ENCODE peak calls at places on chromosome 15, in seven cellular contexts. One of them, this sample, is unnamed.

GRCh38 chr15:36784098-36784670 is 204.8 kb downstream of the CDIN1 start:
- DNase-seq in H1: no peak
- DNase-seq in HCT116: no peak
- DNase-seq in GM12878: no peak
- DNase-seq in HepG2: no peak
- DNase-seq in K562: no peak
- DNase-seq in SK-N-SH: no peak
- DNase-seq in this sample: no peak

GRCh38 chr15:79952329-79952728 is 18.7 kb downstream of the BCL2A1 start:
- DNase-seq in H1: no peak
- DNase-seq in HCT116: no peak
- DNase-seq in GM12878: no peak
- DNase-seq in HepG2: no peak
- DNase-seq in K562: no peak
- DNase-seq in SK-N-SH: no peak
- DNase-seq in this sample: no peak

GRCh38 chr15:77187751-77188464 is 117.0 kb upstream of the TSPAN3 start:
- DNase-seq in H1: no peak
- DNase-seq in HCT116: no peak
- DNase-seq in GM12878: peak
- DNase-seq in HepG2: no peak
- DNase-seq in K562: no peak
- DNase-seq in SK-N-SH: no peak
- DNase-seq in this sample: no peak

GRCh38 chr15:60093273-60094067 is 89.4 kb downstream of the FOXB1 start:
- DNase-seq in H1: no peak
- DNase-seq in HCT116: no peak
- DNase-seq in GM12878: no peak
- DNase-seq in HepG2: peak
- DNase-seq in K562: no peak
- DNase-seq in SK-N-SH: no peak
- DNase-seq in this sample: no peak

GRCh38 chr15:58165661-58166060 is 27.5 kb downstream of the AQP9 start:
- DNase-seq in H1: no peak
- DNase-seq in HCT116: no peak
- DNase-seq in GM12878: no peak
- DNase-seq in HepG2: peak
- DNase-seq in K562: no peak
- DNase-seq in SK-N-SH: no peak
- DNase-seq in this sample: no peak

GRCh38 chr15:94383706-94384105 is 152.3 kb downstream of the MCTP2 start:
- DNase-seq in H1: no peak
- DNase-seq in HCT116: no peak
- DNase-seq in GM12878: no peak
- DNase-seq in HepG2: no peak
- DNase-seq in K562: no peak
- DNase-seq in SK-N-SH: no peak
- DNase-seq in this sample: no peak

GRCh38 chr15:75200391-75200764 is 1.3 kb upstream of the C15orf39 start:
- DNase-seq in H1: peak
- DNase-seq in HCT116: no peak
- DNase-seq in GM12878: no peak
- DNase-seq in HepG2: no peak
- DNase-seq in K562: no peak
- DNase-seq in SK-N-SH: no peak
- DNase-seq in this sample: no peak

GRCh38 chr15:97521894-97522293 is 438.6 kb upstream of the ARRDC4 start:
- DNase-seq in H1: no peak
- DNase-seq in HCT116: no peak
- DNase-seq in GM12878: no peak
- DNase-seq in HepG2: no peak
- DNase-seq in K562: no peak
- DNase-seq in SK-N-SH: no peak
- DNase-seq in this sample: peak

GRCh38 chr15:65611888-65612615 is 1.1 kb upstream of the INTS14 start:
- DNase-seq in H1: no peak
- DNase-seq in HCT116: no peak
- DNase-seq in GM12878: no peak
- DNase-seq in HepG2: peak
- DNase-seq in K562: no peak
- DNase-seq in SK-N-SH: no peak
- DNase-seq in this sample: no peak

GRCh38 chr15:51842852-51843737 is 13.6 kb downstream of the TMOD3 start:
- DNase-seq in H1: no peak
- DNase-seq in HCT116: peak
- DNase-seq in GM12878: no peak
- DNase-seq in HepG2: peak
- DNase-seq in K562: no peak
- DNase-seq in SK-N-SH: no peak
- DNase-seq in this sample: no peak

GRCh38 chr15:71599404-71600225 is 210.7 kb upstream of the NR2E3 start:
- DNase-seq in H1: no peak
- DNase-seq in HCT116: no peak
- DNase-seq in GM12878: no peak
- DNase-seq in HepG2: no peak
- DNase-seq in K562: no peak
- DNase-seq in SK-N-SH: no peak
- DNase-seq in this sample: no peak

GRCh38 chr15:74610302-74610951 is 5.2 kb upstream of the CLK3 start:
- DNase-seq in H1: no peak
- DNase-seq in HCT116: no peak
- DNase-seq in GM12878: no peak
- DNase-seq in HepG2: no peak
- DNase-seq in K562: peak
- DNase-seq in SK-N-SH: peak
- DNase-seq in this sample: no peak

GRCh38 chr15:43143203-43143941 is 10.0 kb downstream of the TMEM62 start:
- DNase-seq in H1: no peak
- DNase-seq in HCT116: no peak
- DNase-seq in GM12878: no peak
- DNase-seq in HepG2: no peak
- DNase-seq in K562: no peak
- DNase-seq in SK-N-SH: no peak
- DNase-seq in this sample: peak

DNA sequence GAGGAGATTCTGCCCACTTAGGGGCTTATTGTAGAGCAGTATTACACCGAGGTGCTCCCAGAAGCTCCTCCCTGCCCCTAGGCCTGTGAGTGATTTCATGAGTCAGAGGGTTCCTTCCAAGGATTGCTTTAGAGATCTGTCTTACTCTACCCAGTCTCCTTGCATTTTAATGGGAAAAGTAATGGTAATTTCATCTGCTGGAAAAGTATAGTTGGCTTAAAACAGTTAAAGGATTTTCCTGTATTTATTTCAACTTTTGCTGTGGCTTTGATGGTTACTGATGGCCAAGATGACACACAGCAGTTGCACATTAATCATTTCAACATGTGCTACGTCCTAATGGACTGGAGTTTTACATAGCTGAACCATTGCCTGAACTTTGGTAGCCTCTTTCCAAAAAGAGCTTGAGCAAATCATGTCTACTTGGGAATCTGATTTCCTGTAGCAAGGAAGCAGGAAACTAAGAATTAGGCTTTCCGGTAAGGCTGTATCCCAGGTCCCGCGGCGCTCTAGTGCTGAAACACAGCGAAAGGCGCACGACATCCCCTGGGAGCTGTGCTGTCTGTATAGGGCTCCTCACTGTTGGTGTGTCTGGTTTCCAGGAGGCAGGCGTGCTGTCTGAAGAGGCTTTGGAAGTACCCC is 9.2 kb upstream of the PGPEP1L start:
- DNase-seq in H1: peak
- DNase-seq in HCT116: no peak
- DNase-seq in GM12878: no peak
- DNase-seq in HepG2: no peak
- DNase-seq in K562: no peak
- DNase-seq in SK-N-SH: peak
- DNase-seq in this sample: no peak
- TF ChIP-seq JUND in H1: no peak
- TF ChIP-seq JUND in HCT116: no peak
- TF ChIP-seq JUND in GM12878: no peak
- TF ChIP-seq JUND in HepG2: no peak
- TF ChIP-seq JUND in K562: no peak
- TF ChIP-seq JUND in SK-N-SH: no peak
- TF ChIP-seq JUND in this sample: no peak

GRCh38 chr15:33242165-33242564 is 47.7 kb upstream of the FMN1 start:
- DNase-seq in H1: no peak
- DNase-seq in HCT116: no peak
- DNase-seq in GM12878: no peak
- DNase-seq in HepG2: peak
- DNase-seq in K562: no peak
- DNase-seq in SK-N-SH: peak
- DNase-seq in this sample: no peak

GRCh38 chr15:33243869-33244268 is 49.4 kb upstream of the FMN1 start:
- DNase-seq in H1: no peak
- DNase-seq in HCT116: no peak
- DNase-seq in GM12878: no peak
- DNase-seq in HepG2: peak
- DNase-seq in K562: no peak
- DNase-seq in SK-N-SH: peak
- DNase-seq in this sample: no peak

GRCh38 chr15:33244471-33244870 is 50.0 kb upstream of the FMN1 start:
- DNase-seq in H1: no peak
- DNase-seq in HCT116: no peak
- DNase-seq in GM12878: no peak
- DNase-seq in HepG2: no peak
- DNase-seq in K562: no peak
- DNase-seq in SK-N-SH: no peak
- DNase-seq in this sample: no peak

GRCh38 chr15:33243393-33243792 is 48.9 kb upstream of the FMN1 start:
- DNase-seq in H1: no peak
- DNase-seq in HCT116: no peak
- DNase-seq in GM12878: no peak
- DNase-seq in HepG2: no peak
- DNase-seq in K562: no peak
- DNase-seq in SK-N-SH: no peak
- DNase-seq in this sample: no peak

DNA sequence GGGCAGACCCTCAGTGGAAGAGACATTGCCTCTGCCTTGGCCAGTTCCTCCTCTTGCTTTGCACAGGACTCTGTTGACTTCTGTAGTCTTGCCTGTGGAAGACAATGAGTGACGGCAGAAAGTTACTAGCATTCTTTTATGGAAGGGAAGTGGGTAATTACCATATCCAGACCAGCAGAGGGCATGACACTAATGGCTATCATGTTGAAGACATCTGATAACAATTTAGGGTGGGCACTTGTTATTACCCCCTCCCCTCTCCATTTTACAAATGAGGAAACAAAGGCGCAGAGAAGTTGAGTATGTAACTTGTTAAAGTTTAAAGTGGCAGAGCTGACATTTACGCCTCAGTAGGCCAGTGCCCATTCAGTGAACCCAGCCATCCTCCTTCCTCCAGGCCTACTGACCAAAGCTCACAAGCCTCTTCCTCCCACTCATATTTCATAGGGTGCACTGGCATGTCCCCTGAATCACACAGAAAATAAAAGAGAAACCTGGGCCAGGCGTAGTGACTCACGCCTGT is 48.2 kb upstream of the FMN1 start:
- DNase-seq in H1: no peak
- DNase-seq in HCT116: no peak
- DNase-seq in GM12878: no peak
- DNase-seq in HepG2: no peak
- DNase-seq in K562: peak
- DNase-seq in SK-N-SH: peak
- DNase-seq in this sample: peak
- TF ChIP-seq JUND in H1: no peak
- TF ChIP-seq JUND in HCT116: no peak
- TF ChIP-seq JUND in GM12878: no peak
- TF ChIP-seq JUND in HepG2: no peak
- TF ChIP-seq JUND in K562: no peak
- TF ChIP-seq JUND in SK-N-SH: no peak
- TF ChIP-seq JUND in this sample: no peak

DNA sequence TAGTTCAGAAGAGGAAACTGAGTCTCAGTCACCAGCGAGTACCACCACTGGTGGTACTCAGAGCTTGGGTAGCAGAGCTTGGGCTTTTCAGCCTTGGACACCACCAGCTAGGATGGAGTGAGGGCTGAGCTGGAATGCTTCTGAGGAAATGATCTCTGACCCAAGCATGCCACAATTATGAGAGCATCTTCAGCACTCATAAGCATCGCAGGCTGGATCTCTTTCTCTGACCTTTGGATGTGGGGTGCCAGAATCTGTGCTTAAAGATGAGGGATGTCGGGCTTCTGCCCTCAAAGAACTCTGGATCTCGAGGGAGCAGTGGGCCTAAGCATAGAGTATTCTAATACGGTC is 36.4 kb downstream of the ZNF710 start:
- DNase-seq in H1: no peak
- DNase-seq in HCT116: no peak
- DNase-seq in GM12878: no peak
- DNase-seq in HepG2: peak
- DNase-seq in K562: no peak
- DNase-seq in SK-N-SH: no peak
- DNase-seq in this sample: no peak
- TF ChIP-seq JUND in H1: no peak
- TF ChIP-seq JUND in HCT116: no peak
- TF ChIP-seq JUND in GM12878: no peak
- TF ChIP-seq JUND in HepG2: no peak
- TF ChIP-seq JUND in K562: no peak
- TF ChIP-seq JUND in SK-N-SH: no peak
- TF ChIP-seq JUND in this sample: no peak

GRCh38 chr15:69603369-69604049 is 150.9 kb downstream of the RPLP1 start:
- DNase-seq in H1: no peak
- DNase-seq in HCT116: no peak
- DNase-seq in GM12878: no peak
- DNase-seq in HepG2: no peak
- DNase-seq in K562: no peak
- DNase-seq in SK-N-SH: no peak
- DNase-seq in this sample: no peak

GRCh38 chr15:69602921-69603320 is 150.3 kb downstream of the RPLP1 start:
- DNase-seq in H1: no peak
- DNase-seq in HCT116: no peak
- DNase-seq in GM12878: no peak
- DNase-seq in HepG2: no peak
- DNase-seq in K562: no peak
- DNase-seq in SK-N-SH: no peak
- DNase-seq in this sample: no peak

GRCh38 chr15:69600556-69601085 is 148.0 kb downstream of the RPLP1 start:
- DNase-seq in H1: no peak
- DNase-seq in HCT116: no peak
- DNase-seq in GM12878: no peak
- DNase-seq in HepG2: no peak
- DNase-seq in K562: no peak
- DNase-seq in SK-N-SH: no peak
- DNase-seq in this sample: peak

GRCh38 chr15:69604050-69604378 is 151.4 kb downstream of the RPLP1 start:
- DNase-seq in H1: no peak
- DNase-seq in HCT116: peak
- DNase-seq in GM12878: no peak
- DNase-seq in HepG2: peak
- DNase-seq in K562: no peak
- DNase-seq in SK-N-SH: no peak
- DNase-seq in this sample: peak

DNA sequence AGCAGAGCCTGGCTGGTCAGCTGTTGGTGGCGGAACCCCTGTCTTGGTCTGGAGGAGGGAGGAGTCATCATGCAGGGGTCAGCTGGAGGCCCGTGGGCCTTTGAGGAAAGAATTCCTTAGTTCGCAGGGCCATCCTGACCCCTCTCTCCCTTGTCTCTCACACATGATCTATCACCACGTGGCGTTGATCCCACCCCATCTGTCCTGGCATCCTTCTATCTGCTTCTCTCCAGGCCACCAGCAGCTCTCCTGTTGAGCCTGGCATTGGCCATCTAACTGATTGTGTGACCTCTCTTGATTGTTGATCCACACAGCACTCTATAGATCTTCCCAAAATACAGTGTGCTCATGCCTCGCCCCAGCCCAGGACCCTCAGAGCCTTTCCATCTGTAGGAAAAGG is 149.5 kb downstream of the RPLP1 start:
- DNase-seq in H1: no peak
- DNase-seq in HCT116: no peak
- DNase-seq in GM12878: no peak
- DNase-seq in HepG2: no peak
- DNase-seq in K562: no peak
- DNase-seq in SK-N-SH: no peak
- DNase-seq in this sample: no peak
- TF ChIP-seq JUND in H1: no peak
- TF ChIP-seq JUND in HCT116: no peak
- TF ChIP-seq JUND in GM12878: no peak
- TF ChIP-seq JUND in HepG2: no peak
- TF ChIP-seq JUND in K562: no peak
- TF ChIP-seq JUND in SK-N-SH: no peak
- TF ChIP-seq JUND in this sample: no peak